ENCODE peak calls at places on chromosomes 11 and 22, in nine cellular contexts. Y is CD8-positive, alpha-beta memory T cell; C is heart right ventricle; U is adipocyte; X is astrocyte; B is Peyer's patch; O is CD8-positive, alpha-beta T cell; W is tibial nerve; V is psoas muscle. R is an unnamed sample. For H3K4me1 and H3K36me3, the result is how much of the 10 kb centered on the place peaks cover.

GRCh38 chr11:123054301-123055065 is 7.5 kb downstream of the HSPA8 start:
- DNase-seq in Y (no peak), C (peak), U (peak), X (peak), B (no peak), O (no peak), W (no peak), V (no peak), R (no peak)

GRCh38 chr11:49995559-49995958 is 13.2 kb upstream of the OR4C12 start:
- DNase-seq in Y (no peak), C (peak), U (peak), X (peak), B (no peak), O (no peak), W (no peak), V (no peak), R (no peak)

GRCh38 chr22:36218648-36219047 is 17.0 kb upstream of the APOL4 start:
- DNase-seq in Y (no peak), C (no peak), U (no peak), X (no peak), B (no peak), O (no peak), W (no peak), V (no peak), R (no peak)

GRCh38 chr11:125494987-125495725 is 909 bp downstream of the FEZ1 start:
- DNase-seq in Y (no peak), C (peak), U (peak), X (peak), B (no peak), O (no peak), W (peak), V (peak), R (no peak)

GRCh38 chr11:126544311-126545056 is 189.0 kb downstream of the ST3GAL4 start:
- DNase-seq in Y (no peak), C (no peak), U (peak), X (peak), B (no peak), O (no peak), W (no peak), V (no peak), R (no peak)

GRCh38 chr22:36406721-36407120 is 19.0 kb upstream of the MYH9 start:
- DNase-seq in Y (no peak), C (no peak), U (no peak), X (no peak), B (no peak), O (no peak), W (no peak), V (no peak), R (no peak)

GRCh38 chr22:49828599-49828965 is 909 bp upstream of the BRD1 start:
- DNase-seq in Y (no peak), C (no peak), U (no peak), X (no peak), B (no peak), O (no peak), W (no peak), V (no peak), R (no peak)

GRCh38 chr22:21698430-21699329 is 32.9 kb downstream of the PPIL2 start:
- DNase-seq in Y (no peak), C (peak), U (peak), X (no peak), B (no peak), O (no peak), W (peak), V (peak), R (peak)

GRCh38 chr11:60116996-60117790 is 28.7 kb downstream of the MS4A2 start:
- DNase-seq in Y (no peak), C (no peak), U (no peak), X (no peak), B (no peak), O (no peak), W (no peak), V (no peak), R (no peak)

GRCh38 chr11:27420722-27421572 is 51.6 kb downstream of the LGR4 start:
- DNase-seq in Y (no peak), C (no peak), U (peak), X (peak), B (no peak), O (no peak), W (no peak), V (no peak), R (no peak)

GRCh38 chr11:80521592-80521991 is 1080.8 kb upstream of the TENM4 start:
- DNase-seq in Y (no peak), C (no peak), U (no peak), X (no peak), B (no peak), O (no peak), W (no peak), V (no peak), R (no peak)

GRCh38 chr22:22185844-22186499 is 58.6 kb upstream of the VPREB1 start:
- DNase-seq in Y (no peak), C (no peak), U (no peak), X (no peak), B (no peak), O (no peak), W (no peak), V (no peak), R (no peak)

GRCh38 chr11:122337241-122338176 is 221.5 kb upstream of the BLID start:
- DNase-seq in Y (no peak), C (no peak), U (no peak), X (no peak), B (no peak), O (no peak), W (no peak), V (no peak), R (no peak)

GRCh38 chr11:122721964-122722266 is 66.4 kb downstream of the UBASH3B start:
- DNase-seq in Y (no peak), C (no peak), U (peak), X (no peak), B (no peak), O (no peak), W (no peak), V (no peak), R (no peak)

GRCh38 chr11:124194696-124195418 is 11.7 kb downstream of the OR10D3 start:
- DNase-seq in Y (no peak), C (no peak), U (peak), X (peak), B (no peak), O (no peak), W (no peak), V (no peak), R (no peak)

GRCh38 chr11:75773595-75774353 is 5.2 kb downstream of the DGAT2 start:
- DNase-seq in Y (no peak), C (no peak), U (no peak), X (no peak), B (peak), O (no peak), W (no peak), V (no peak), R (no peak)

GRCh38 chr11:36002196-36002595 is 58.3 kb downstream of the LDLRAD3 start:
- DNase-seq in Y (no peak), C (no peak), U (no peak), X (no peak), B (no peak), O (no peak), W (peak), V (peak), R (peak)

GRCh38 chr11:8017894-8018741 is 31.0 kb downstream of the EIF3F start:
- DNase-seq in Y (no peak), C (no peak), U (peak), X (no peak), B (no peak), O (no peak), W (no peak), V (no peak), R (no peak)

GRCh38 chr11:27916541-27917100 is 191.3 kb downstream of the KIF18A start:
- DNase-seq in Y (no peak), C (no peak), U (no peak), X (peak), B (no peak), O (no peak), W (no peak), V (no peak), R (no peak)

GRCh38 chr22:49569286-49570031 is 258.2 kb downstream of the BRD1 start:
- DNase-seq in Y (no peak), C (no peak), U (no peak), X (no peak), B (no peak), O (no peak), W (no peak), V (no peak), R (no peak)

GRCh38 chr22:37559901-37560681 is at the start of gene CDC42EP1:
- DNase-seq in Y (no peak), C (no peak), U (peak), X (peak), B (no peak), O (no peak), W (no peak), V (peak), R (no peak)
- H3K4me1 ChIP-seq in Y (under half), C (half or more), U (under half), X (under half), B (under half), O (under half), W (half or more), V (under half), R (under half)

GRCh38 chr22:23826510-23827350 is 12.1 kb downstream of the DERL3 start:
- DNase-seq in Y (no peak), C (no peak), U (no peak), X (no peak), B (no peak), O (no peak), W (no peak), V (no peak), R (no peak)
- H3K36me3 ChIP-seq in Y (half or more), C (under half), U (half or more), X (under half), B (under half), O (under half), W (under half), V (half or more), R (under half)

GRCh38 chr11:67369275-67369674 is 4.1 kb downstream of the CLCF1 start:
- DNase-seq in Y (no peak), C (no peak), U (no peak), X (no peak), B (no peak), O (no peak), W (no peak), V (no peak), R (no peak)
- H3K4me1 ChIP-seq in Y (half or more), C (under half), U (half or more), X (half or more), B (under half), O (half or more), W (half or more), V (under half), R (under half)

DNA sequence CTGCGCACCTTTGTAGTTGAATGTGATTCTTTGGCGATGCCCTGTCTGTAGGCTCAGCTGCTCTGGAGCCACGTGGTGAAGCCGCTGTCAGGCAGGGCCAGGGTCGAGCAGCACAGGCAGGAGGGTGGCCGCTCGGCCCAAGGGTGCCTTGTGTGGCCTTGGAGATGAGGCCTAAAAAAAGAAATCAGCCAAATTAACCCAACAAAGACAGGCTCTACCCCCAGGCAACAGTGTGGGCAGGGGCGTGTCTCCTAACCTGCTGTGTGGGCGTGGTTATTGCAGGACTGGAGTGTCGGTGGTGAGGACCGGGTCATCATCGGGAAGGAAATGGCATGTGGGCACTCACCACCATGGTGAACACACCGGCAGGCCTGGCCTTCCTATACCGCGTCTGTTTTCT is 34.3 kb downstream of the CTTN start:
- DNase-seq in Y (no peak), C (no peak), U (no peak), X (no peak), B (no peak), O (no peak), W (no peak), V (no peak), R (no peak)
- H3K36me3 ChIP-seq in Y (under half), C (half or more), U (half or more), X (half or more), B (under half), O (under half), W (under half), V (half or more), R (under half)

GRCh38 chr11:112163875-112164521 is at the start of gene IL18:
- DNase-seq in Y (no peak), C (no peak), U (no peak), X (no peak), B (no peak), O (no peak), W (no peak), V (peak), R (peak)

GRCh38 chr11:112162761-112163669 is 879 bp downstream of the IL18 start:
- DNase-seq in Y (no peak), C (no peak), U (peak), X (peak), B (no peak), O (no peak), W (no peak), V (no peak), R (no peak)

GRCh38 chr11:112159098-112159761 is 4.7 kb downstream of the IL18 start:
- DNase-seq in Y (no peak), C (no peak), U (no peak), X (no peak), B (no peak), O (no peak), W (no peak), V (no peak), R (no peak)

GRCh38 chr11:112160452-112160851 is 3.4 kb downstream of the IL18 start:
- DNase-seq in Y (no peak), C (no peak), U (no peak), X (no peak), B (no peak), O (no peak), W (no peak), V (no peak), R (no peak)

DNA sequence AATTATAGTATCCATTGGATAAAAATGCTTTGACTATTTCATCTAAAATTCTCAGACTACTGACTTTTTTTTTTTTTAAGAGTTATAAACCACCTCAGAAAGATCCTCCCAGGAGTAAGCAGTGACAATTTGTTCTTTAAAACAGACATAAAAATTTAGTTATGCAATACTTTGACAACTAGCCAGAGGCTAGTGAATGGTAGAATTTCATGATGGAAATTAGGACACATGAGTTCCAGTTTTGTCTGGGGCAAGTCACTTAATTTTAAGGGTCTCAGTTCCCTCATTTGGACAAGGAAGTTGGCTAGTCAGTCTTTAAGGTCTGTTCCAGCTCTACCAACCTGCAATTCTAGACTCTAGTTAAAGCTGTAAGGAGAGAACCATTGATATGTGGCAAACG is 2.9 kb downstream of the IL18 start:
- DNase-seq in Y (no peak), C (no peak), U (peak), X (no peak), B (no peak), O (no peak), W (no peak), V (no peak), R (no peak)
- H3K4me1 ChIP-seq in Y (under half), C (under half), U (under half), X (under half), B (under half), O (under half), W (half or more), V (under half), R (under half)

GRCh38 chr11:68596231-68596630 is 88.1 kb upstream of the GAL start:
- DNase-seq in Y (no peak), C (no peak), U (no peak), X (no peak), B (no peak), O (no peak), W (no peak), V (no peak), R (no peak)

GRCh38 chr11:68598816-68599653 is 85.3 kb upstream of the GAL start:
- DNase-seq in Y (no peak), C (no peak), U (peak), X (peak), B (no peak), O (no peak), W (no peak), V (no peak), R (no peak)

GRCh38 chr11:68601147-68601546 is 83.2 kb upstream of the GAL start:
- DNase-seq in Y (no peak), C (no peak), U (no peak), X (no peak), B (no peak), O (no peak), W (no peak), V (no peak), R (no peak)
- H3K36me3 ChIP-seq in Y (half or more), C (half or more), U (half or more), X (half or more), B (under half), O (half or more), W (under half), V (half or more), R (under half)

DNA sequence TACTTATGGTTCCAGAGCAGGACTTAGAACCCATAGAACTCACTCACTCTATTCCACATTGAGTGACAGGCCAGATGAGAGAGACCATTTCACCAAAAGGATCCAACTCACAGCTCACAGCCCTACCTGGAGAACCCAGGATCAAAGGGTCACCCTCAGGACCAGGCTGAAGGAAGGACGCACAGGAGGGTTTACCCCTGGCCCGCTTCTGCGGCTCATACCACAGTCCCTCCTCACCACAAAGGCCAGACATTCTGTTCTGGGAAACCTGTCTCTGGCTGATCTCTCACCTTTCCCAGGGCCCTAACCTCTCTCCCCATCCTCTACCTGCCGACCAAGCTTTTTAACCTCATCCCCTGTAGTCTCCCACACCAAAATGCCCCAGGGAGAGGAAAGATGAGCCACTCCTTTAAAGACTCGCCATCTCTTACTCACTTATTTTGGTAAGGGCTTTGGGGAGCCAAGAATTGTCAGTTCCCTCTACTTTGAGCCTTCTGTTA is 4.7 kb downstream of the FOSL1 start:
- DNase-seq in Y (no peak), C (no peak), U (no peak), X (no peak), B (no peak), O (no peak), W (no peak), V (no peak), R (no peak)
- H3K4me1 ChIP-seq in Y (under half), C (under half), U (half or more), X (half or more), B (under half), O (under half), W (half or more), V (under half), R (under half)

GRCh38 chr22:29512031-29512430 is 32.0 kb downstream of the NEFH start:
- DNase-seq in Y (no peak), C (no peak), U (no peak), X (no peak), B (no peak), O (no peak), W (no peak), V (no peak), R (no peak)
- H3K36me3 ChIP-seq in Y (under half), C (under half), U (half or more), X (half or more), B (under half), O (under half), W (under half), V (half or more), R (under half)

DNA sequence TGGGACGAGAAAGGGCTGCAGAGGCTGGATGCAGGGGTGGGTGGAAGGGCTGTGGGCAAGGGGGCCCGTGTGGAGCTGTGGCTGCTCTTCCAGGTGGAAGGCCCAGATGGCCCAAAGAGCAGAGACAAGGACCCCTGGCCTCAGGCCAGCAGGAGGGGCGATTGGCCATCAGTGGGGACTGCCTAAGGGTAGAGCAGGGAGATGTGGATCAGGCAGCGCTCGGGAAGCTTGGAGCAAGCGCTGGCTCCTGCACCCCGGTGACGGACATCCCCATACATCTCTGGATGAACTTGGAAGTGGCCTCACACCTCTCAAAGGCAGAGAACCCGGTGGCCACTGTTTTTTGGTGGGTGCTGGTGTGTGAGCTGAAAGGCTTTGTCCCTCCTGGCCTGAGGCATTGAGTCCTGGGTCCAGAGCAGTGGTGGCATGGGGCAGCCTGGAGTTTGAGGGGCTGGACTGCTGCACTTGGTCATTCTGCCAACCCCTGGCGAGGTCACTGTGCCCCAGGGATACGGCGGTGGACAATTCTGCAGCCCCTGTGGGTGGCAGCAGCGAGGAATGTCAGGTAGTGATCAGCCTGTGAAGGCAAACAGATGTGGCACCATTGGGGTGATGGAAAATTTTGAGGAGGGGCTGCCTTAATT is 5.9 kb downstream of the FRMD8 start:
- DNase-seq in Y (no peak), C (no peak), U (no peak), X (no peak), B (no peak), O (no peak), W (no peak), V (no peak), R (no peak)
- H3K4me1 ChIP-seq in Y (under half), C (under half), U (under half), X (under half), B (under half), O (under half), W (half or more), V (under half), R (under half)

DNA sequence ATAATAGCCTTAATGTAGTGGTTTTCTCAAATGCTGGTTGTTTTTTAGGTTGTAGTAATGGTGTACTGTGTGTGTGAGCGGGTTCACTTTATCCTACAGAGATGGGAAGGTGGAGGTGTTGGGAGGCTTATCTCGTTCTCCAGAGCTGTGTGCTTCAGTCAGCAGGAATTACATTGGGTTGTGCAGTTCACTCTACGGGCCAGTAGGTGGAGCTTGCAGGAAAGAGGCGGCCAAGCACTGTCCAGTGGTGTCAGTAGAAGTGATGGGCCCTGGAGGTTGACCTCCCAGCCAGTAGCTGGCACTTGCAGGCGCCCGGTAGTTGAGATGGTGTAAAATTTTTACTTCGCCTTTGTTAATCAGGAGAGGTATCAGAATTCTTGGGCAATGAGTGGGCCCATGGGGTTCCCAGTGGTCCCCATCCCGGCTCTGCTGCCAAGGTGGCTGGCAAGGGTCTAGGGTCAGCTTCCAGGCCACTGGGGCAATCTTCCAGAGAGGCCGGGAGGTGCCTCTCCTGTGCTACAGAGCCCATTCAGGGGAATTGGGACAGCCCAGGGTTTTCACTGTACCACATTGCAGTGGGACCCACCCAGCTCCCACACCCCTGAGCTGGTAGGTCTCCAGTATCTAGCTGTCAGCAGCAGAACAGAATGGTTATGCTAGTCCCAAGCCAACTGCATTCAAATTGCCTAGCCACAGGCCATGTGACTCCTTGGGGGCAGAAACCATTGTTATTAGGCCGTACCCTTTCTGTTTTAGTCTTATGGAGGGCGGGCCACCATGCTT is 43.8 kb downstream of the BIRC2 start:
- DNase-seq in Y (peak), C (peak), U (peak), X (peak), B (peak), O (no peak), W (peak), V (peak), R (peak)
- H3K36me3 ChIP-seq in Y (under half), C (under half), U (half or more), X (under half), B (under half), O (under half), W (under half), V (half or more), R (under half)

R was measured in gastrocnemius medialis.